ENCODE peak calls at places on chromosomes 11 and 22, in nine cellular contexts. A, F, L, C, Q, K, B, T and W are unnamed samples.

GRCh38 chr11:30474151-30474954 is 111.8 kb downstream of the MPPED2 start:
- DNase-seq in A (no peak), F (no peak), L (no peak), C (no peak), Q (no peak), K (no peak), B (no peak), T (no peak), W (no peak)

GRCh38 chr22:23216331-23217170 is 36.2 kb downstream of the BCR start:
- DNase-seq in A (peak; percentile 31), F (no peak), L (peak; percentile 49), C (no peak), Q (peak; percentile 97), K (no peak), B (no peak), T (no peak), W (peak; percentile 38)

GRCh38 chr22:42272431-42273004 is 2.1 kb upstream of the TCF20 start:
- DNase-seq in A (no peak), F (no peak), L (no peak), C (no peak), Q (no peak), K (no peak), B (no peak), T (no peak), W (no peak)

GRCh38 chr11:11746454-11746853 is 95.3 kb upstream of the USP47 start:
- DNase-seq in A (no peak), F (no peak), L (no peak), C (no peak), Q (no peak), K (no peak), B (no peak), T (no peak), W (no peak)

GRCh38 chr11:16936643-16937042 is 77.6 kb downstream of the PLEKHA7 start:
- DNase-seq in A (no peak), F (no peak), L (no peak), C (no peak), Q (no peak), K (no peak), B (no peak), T (no peak), W (no peak)

GRCh38 chr22:31681625-31682345 is 19.8 kb upstream of the PISD start:
- DNase-seq in A (no peak), F (no peak), L (no peak), C (no peak), Q (no peak), K (no peak), B (no peak), T (no peak), W (no peak)

GRCh38 chr22:37827056-37827455 is 3.9 kb downstream of the GALR3 start:
- DNase-seq in A (no peak), F (no peak), L (no peak), C (no peak), Q (no peak), K (no peak), B (no peak), T (peak; percentile 45), W (no peak)

GRCh38 chr11:45745065-45745811 is 59.7 kb upstream of the SLC35C1 start:
- DNase-seq in A (no peak), F (no peak), L (no peak), C (no peak), Q (no peak), K (no peak), B (no peak), T (no peak), W (no peak)

GRCh38 chr11:77030834-77031414 is 3.3 kb upstream of the B3GNT6 start:
- DNase-seq in A (no peak), F (no peak), L (no peak), C (no peak), Q (no peak), K (no peak), B (no peak), T (no peak), W (no peak)